ENCODE peak calls at places on chromosomes 4 and X, in eight cellular contexts. C is neural progenitor cell; U is upper lobe of right lung; T is adrenal gland; I is sigmoid colon; Z is CD8-positive, alpha-beta memory T cell; R is right atrium auricular region; H is fibroblast of lung. J is an unnamed sample. For H3K4me1, the result is how much of the 10 kb centered on the place peaks cover.

GRCh38 chr4:126895988-126896570 is 736.7 kb upstream of the INTU start:
- DNase-seq in C (no peak), U (no peak), T (no peak), I (no peak), Z (no peak), R (no peak), H (no peak), J (no peak)

GRCh38 chrX:152968193-152968592 is 25.7 kb downstream of the PNMA5 start:
- DNase-seq in C (no peak), U (no peak), T (no peak), I (no peak), Z (no peak), R (no peak), H (no peak), J (no peak)

GRCh38 chrX:46208225-46208854 is 336.9 kb downstream of the ZNF674 start:
- DNase-seq in C (no peak), U (no peak), T (no peak), I (no peak), Z (no peak), R (no peak), H (peak), J (peak)

GRCh38 chr4:58566260-58566659 is 1456.1 kb upstream of the IGFBP7 start:
- DNase-seq in C (no peak), U (no peak), T (no peak), I (no peak), Z (no peak), R (no peak), H (no peak), J (no peak)

GRCh38 chr4:76952631-76953587 is 3.4 kb downstream of the SEPTIN11 start:
- DNase-seq in C (no peak), U (no peak), T (no peak), I (no peak), Z (no peak), R (no peak), H (no peak), J (no peak)

GRCh38 chrX:45508459-45508858 is 307.8 kb upstream of the DIPK2B start:
- DNase-seq in C (no peak), U (no peak), T (no peak), I (no peak), Z (no peak), R (no peak), H (no peak), J (peak)

GRCh38 chr4:74483226-74483911 is 38.4 kb downstream of the AREG start:
- DNase-seq in C (no peak), U (no peak), T (no peak), I (no peak), Z (no peak), R (no peak), H (no peak), J (no peak)

GRCh38 chr4:86033171-86033570 is 326.7 kb downstream of the MAPK10 start:
- DNase-seq in C (no peak), U (no peak), T (peak), I (peak), Z (no peak), R (peak), H (peak), J (no peak)

GRCh38 chr4:72496119-72496518 is 72.9 kb downstream of the ADAMTS3 start:
- DNase-seq in C (no peak), U (no peak), T (no peak), I (no peak), Z (no peak), R (no peak), H (no peak), J (peak)

GRCh38 chrX:109596015-109596414 is 29.0 kb downstream of the KCNE5 start:
- DNase-seq in C (no peak), U (no peak), T (no peak), I (no peak), Z (no peak), R (no peak), H (no peak), J (no peak)

GRCh38 chr4:40254961-40255721 is 58.3 kb downstream of the RHOH start:
- DNase-seq in C (no peak), U (no peak), T (no peak), I (no peak), Z (no peak), R (no peak), H (peak), J (peak)

GRCh38 chrX:133538148-133538547 is 122.9 kb upstream of the GPC4 start:
- DNase-seq in C (no peak), U (no peak), T (no peak), I (no peak), Z (no peak), R (no peak), H (no peak), J (no peak)

GRCh38 chrX:22365460-22365859 is 92.7 kb downstream of the CBLL2 start:
- DNase-seq in C (no peak), U (no peak), T (no peak), I (no peak), Z (no peak), R (no peak), H (peak), J (peak)

GRCh38 chr4:154164931-154165839 is 326.4 kb downstream of the DCHS2 start:
- DNase-seq in C (no peak), U (no peak), T (no peak), I (no peak), Z (no peak), R (peak), H (peak), J (peak)

GRCh38 chrX:34859191-34859590 is 83.4 kb upstream of the FAM47B start:
- DNase-seq in C (no peak), U (no peak), T (no peak), I (no peak), Z (no peak), R (no peak), H (no peak), J (no peak)

GRCh38 chr4:88709989-88710388 is 12.4 kb upstream of the NAP1L5 start:
- DNase-seq in C (no peak), U (no peak), T (no peak), I (no peak), Z (no peak), R (no peak), H (no peak), J (no peak)

GRCh38 chr4:150593996-150594395 is 12.0 kb downstream of the MAB21L2 start:
- DNase-seq in C (no peak), U (no peak), T (no peak), I (no peak), Z (no peak), R (no peak), H (peak), J (no peak)

GRCh38 chrX:96204928-96205327 is 479.7 kb upstream of the DIAPH2 start:
- DNase-seq in C (no peak), U (no peak), T (no peak), I (no peak), Z (no peak), R (no peak), H (no peak), J (no peak)

GRCh38 chr4:8067274-8067936 is 91.2 kb downstream of the ABLIM2 start:
- DNase-seq in C (no peak), U (no peak), T (no peak), I (no peak), Z (no peak), R (peak), H (no peak), J (no peak)

GRCh38 chr4:185820119-185821028 is 8.4 kb upstream of the SORBS2 start:
- DNase-seq in C (peak), U (no peak), T (no peak), I (no peak), Z (no peak), R (no peak), H (no peak), J (no peak)

GRCh38 chrX:63058204-63058603 is 292.9 kb downstream of the SPIN4 start:
- DNase-seq in C (no peak), U (no peak), T (no peak), I (no peak), Z (no peak), R (no peak), H (no peak), J (no peak)

GRCh38 chr4:84804126-84804525 is 162.4 kb downstream of the WDFY3 start:
- DNase-seq in C (no peak), U (no peak), T (no peak), I (no peak), Z (no peak), R (no peak), H (peak), J (no peak)

GRCh38 chr4:184273166-184274147 is 55.8 kb upstream of the ENPP6 start:
- DNase-seq in C (no peak), U (no peak), T (no peak), I (no peak), Z (no peak), R (peak), H (no peak), J (no peak)

DNA sequence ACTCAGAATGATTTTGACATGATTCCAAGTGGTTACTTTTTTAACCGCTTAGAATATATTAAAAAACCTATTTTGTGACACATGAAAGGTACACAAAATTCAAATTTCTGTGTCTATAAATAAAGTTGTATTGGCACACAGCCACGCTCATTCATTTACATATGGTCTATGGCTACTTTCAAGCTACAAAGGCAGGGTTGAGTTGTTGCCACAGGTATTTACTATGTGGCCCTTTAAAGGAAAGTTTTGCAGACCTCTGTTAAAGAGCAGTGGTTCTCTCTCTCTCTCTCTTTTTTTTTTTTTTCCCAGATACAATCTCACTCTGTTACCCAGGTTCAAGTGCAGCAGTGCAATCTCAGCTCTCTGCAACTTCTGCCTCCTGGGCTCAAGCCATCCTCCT is 23.0 kb downstream of the GPM6B start:
- DNase-seq in C (no peak), U (no peak), T (no peak), I (no peak), Z (no peak), R (no peak), H (no peak), J (no peak)
- H3K4me1 ChIP-seq in C (under half), U (under half), T (under half), I (under half), Z (under half), R (under half), H (under half), J (under half)

GRCh38 chr4:169031392-169031791 is 21.3 kb upstream of the CBR4 start:
- DNase-seq in C (no peak), U (no peak), T (no peak), I (no peak), Z (no peak), R (no peak), H (no peak), J (no peak)
- H3K4me1 ChIP-seq in C (under half), U (under half), T (under half), I (under half), Z (under half), R (under half), H (under half), J (under half)

GRCh38 chr4:48047896-48048295 is 31.3 kb downstream of the NIPAL1 start:
- DNase-seq in C (no peak), U (no peak), T (no peak), I (no peak), Z (no peak), R (no peak), H (no peak), J (no peak)
- H3K4me1 ChIP-seq in C (under half), U (under half), T (under half), I (under half), Z (under half), R (under half), H (under half), J (under half)

GRCh38 chr4:70996014-70996353 is 2.5 kb downstream of the DCK start:
- DNase-seq in C (no peak), U (no peak), T (no peak), I (no peak), Z (no peak), R (no peak), H (no peak), J (no peak)

GRCh38 chr4:70993181-70994068 is at the start of gene DCK:
- DNase-seq in C (peak), U (peak), T (peak), I (peak), Z (peak), R (peak), H (peak), J (peak)

GRCh38 chr4:70992354-70992753 is 1.1 kb upstream of the DCK start:
- DNase-seq in C (peak), U (no peak), T (no peak), I (no peak), Z (no peak), R (no peak), H (no peak), J (peak)

GRCh38 chr4:70994387-70995099 is 1.1 kb downstream of the DCK start:
- DNase-seq in C (no peak), U (no peak), T (no peak), I (no peak), Z (no peak), R (no peak), H (no peak), J (no peak)

GRCh38 chr4:70994069-70994366 is 569 bp downstream of the DCK start:
- DNase-seq in C (no peak), U (no peak), T (no peak), I (no peak), Z (no peak), R (no peak), H (no peak), J (no peak)
- H3K4me1 ChIP-seq in C (under half), U (under half), T (under half), I (under half), Z (under half), R (under half), H (under half), J (under half)

GRCh38 chr4:168503652-168504362 is 7.0 kb downstream of the PALLD start:
- DNase-seq in C (no peak), U (no peak), T (no peak), I (no peak), Z (no peak), R (no peak), H (no peak), J (peak)
- H3K4me1 ChIP-seq in C (under half), U (under half), T (under half), I (under half), Z (under half), R (under half), H (under half), J (under half)

GRCh38 chr4:57098945-57099344 is 11.2 kb downstream of the IGFBP7 start:
- DNase-seq in C (no peak), U (no peak), T (no peak), I (no peak), Z (no peak), R (no peak), H (peak), J (no peak)
- H3K4me1 ChIP-seq in C (under half), U (under half), T (under half), I (half or more), Z (under half), R (half or more), H (under half), J (under half)

GRCh38 chr4:158799013-158799770 is 30.4 kb downstream of the FNIP2 start:
- DNase-seq in C (no peak), U (no peak), T (no peak), I (no peak), Z (no peak), R (no peak), H (no peak), J (no peak)
- H3K4me1 ChIP-seq in C (under half), U (under half), T (under half), I (under half), Z (under half), R (under half), H (under half), J (under half)

GRCh38 chr4:87120411-87121162 is 99.8 kb downstream of the KLHL8 start:
- DNase-seq in C (no peak), U (no peak), T (peak), I (peak), Z (no peak), R (no peak), H (peak), J (peak)
- H3K4me1 ChIP-seq in C (under half), U (under half), T (under half), I (half or more), Z (under half), R (half or more), H (under half), J (under half)